ENCODE peak calls at places on chromosomes 7 and 10, in nine cellular contexts. One of them, this sample, is unnamed.

GRCh38 chr10:124990671-124991625 is 49.0 kb downstream of the ZRANB1 start:
- DNase-seq in cardiac muscle cell: no peak
- DNase-seq in prostate gland: no peak
- DNase-seq in lower lobe of right lung: no peak
- DNase-seq in sigmoid colon: no peak
- DNase-seq in heart right ventricle: no peak
- DNase-seq in MM.1S: no peak
- DNase-seq in H9: no peak
- DNase-seq in aorta: no peak
- DNase-seq in this sample: no peak

GRCh38 chr10:14022954-14023353 is 307.8 kb downstream of the FRMD4A start:
- DNase-seq in cardiac muscle cell: no peak
- DNase-seq in prostate gland: no peak
- DNase-seq in lower lobe of right lung: no peak
- DNase-seq in sigmoid colon: no peak
- DNase-seq in heart right ventricle: no peak
- DNase-seq in MM.1S: no peak
- DNase-seq in H9: no peak
- DNase-seq in aorta: no peak
- DNase-seq in this sample: no peak

GRCh38 chr10:97454330-97455036 is 8.5 kb downstream of the ZDHHC16 start:
- DNase-seq in cardiac muscle cell: peak; percentile 29
- DNase-seq in prostate gland: peak; percentile 70
- DNase-seq in lower lobe of right lung: no peak
- DNase-seq in sigmoid colon: no peak
- DNase-seq in heart right ventricle: peak; percentile 44
- DNase-seq in MM.1S: no peak
- DNase-seq in H9: no peak
- DNase-seq in aorta: no peak
- DNase-seq in this sample: peak; percentile 61

GRCh38 chr10:29692121-29692539 is 57.4 kb upstream of the SVIL start:
- DNase-seq in cardiac muscle cell: peak; percentile 19
- DNase-seq in prostate gland: no peak
- DNase-seq in lower lobe of right lung: no peak
- DNase-seq in sigmoid colon: no peak
- DNase-seq in heart right ventricle: no peak
- DNase-seq in MM.1S: no peak
- DNase-seq in H9: no peak
- DNase-seq in aorta: no peak
- DNase-seq in this sample: peak; percentile 48

GRCh38 chr10:124296121-124296812 is 122.5 kb downstream of the OAT start:
- DNase-seq in cardiac muscle cell: no peak
- DNase-seq in prostate gland: no peak
- DNase-seq in lower lobe of right lung: no peak
- DNase-seq in sigmoid colon: peak; percentile 44
- DNase-seq in heart right ventricle: no peak
- DNase-seq in MM.1S: no peak
- DNase-seq in H9: peak; percentile 40
- DNase-seq in aorta: no peak
- DNase-seq in this sample: no peak

GRCh38 chr7:80386686-80387085 is 125.2 kb downstream of the GNAT3 start:
- DNase-seq in cardiac muscle cell: no peak
- DNase-seq in prostate gland: no peak
- DNase-seq in lower lobe of right lung: no peak
- DNase-seq in sigmoid colon: no peak
- DNase-seq in heart right ventricle: no peak
- DNase-seq in MM.1S: no peak
- DNase-seq in H9: no peak
- DNase-seq in aorta: no peak
- DNase-seq in this sample: no peak

GRCh38 chr10:52074505-52074904 is 239.6 kb upstream of the DKK1 start:
- DNase-seq in cardiac muscle cell: no peak
- DNase-seq in prostate gland: no peak
- DNase-seq in lower lobe of right lung: no peak
- DNase-seq in sigmoid colon: no peak
- DNase-seq in heart right ventricle: no peak
- DNase-seq in MM.1S: no peak
- DNase-seq in H9: no peak
- DNase-seq in aorta: no peak
- DNase-seq in this sample: no peak

GRCh38 chr7:152663101-152663740 is 12.7 kb downstream of the XRCC2 start:
- DNase-seq in cardiac muscle cell: no peak
- DNase-seq in prostate gland: no peak
- DNase-seq in lower lobe of right lung: no peak
- DNase-seq in sigmoid colon: no peak
- DNase-seq in heart right ventricle: no peak
- DNase-seq in MM.1S: no peak
- DNase-seq in H9: no peak
- DNase-seq in aorta: no peak
- DNase-seq in this sample: no peak

GRCh38 chr10:1434202-1434601 is 303.1 kb downstream of the ADARB2 start:
- DNase-seq in cardiac muscle cell: no peak
- DNase-seq in prostate gland: no peak
- DNase-seq in lower lobe of right lung: no peak
- DNase-seq in sigmoid colon: no peak
- DNase-seq in heart right ventricle: no peak
- DNase-seq in MM.1S: no peak
- DNase-seq in H9: peak; percentile 55
- DNase-seq in aorta: no peak
- DNase-seq in this sample: no peak

GRCh38 chr7:41232086-41232485 is 470.8 kb downstream of the INHBA start:
- DNase-seq in cardiac muscle cell: no peak
- DNase-seq in prostate gland: no peak
- DNase-seq in lower lobe of right lung: no peak
- DNase-seq in sigmoid colon: no peak
- DNase-seq in heart right ventricle: no peak
- DNase-seq in MM.1S: no peak
- DNase-seq in H9: no peak
- DNase-seq in aorta: no peak
- DNase-seq in this sample: no peak

GRCh38 chr10:116613486-116613885 is 7.3 kb upstream of the PNLIPRP2 start:
- DNase-seq in cardiac muscle cell: no peak
- DNase-seq in prostate gland: no peak
- DNase-seq in lower lobe of right lung: no peak
- DNase-seq in sigmoid colon: no peak
- DNase-seq in heart right ventricle: no peak
- DNase-seq in MM.1S: no peak
- DNase-seq in H9: no peak
- DNase-seq in aorta: no peak
- DNase-seq in this sample: no peak

GRCh38 chr7:17488829-17489228 is 190.4 kb downstream of the AHR start:
- DNase-seq in cardiac muscle cell: no peak
- DNase-seq in prostate gland: no peak
- DNase-seq in lower lobe of right lung: no peak
- DNase-seq in sigmoid colon: no peak
- DNase-seq in heart right ventricle: no peak
- DNase-seq in MM.1S: no peak
- DNase-seq in H9: no peak
- DNase-seq in aorta: no peak
- DNase-seq in this sample: no peak

GRCh38 chr7:16422917-16423316 is 1.6 kb upstream of the CRPPA start:
- DNase-seq in cardiac muscle cell: no peak
- DNase-seq in prostate gland: no peak
- DNase-seq in lower lobe of right lung: no peak
- DNase-seq in sigmoid colon: no peak
- DNase-seq in heart right ventricle: no peak
- DNase-seq in MM.1S: no peak
- DNase-seq in H9: no peak
- DNase-seq in aorta: no peak
- DNase-seq in this sample: peak; percentile 5

GRCh38 chr10:7507887-7508726 is 97.3 kb upstream of the SFMBT2 start:
- DNase-seq in cardiac muscle cell: no peak
- DNase-seq in prostate gland: no peak
- DNase-seq in lower lobe of right lung: no peak
- DNase-seq in sigmoid colon: no peak
- DNase-seq in heart right ventricle: no peak
- DNase-seq in MM.1S: no peak
- DNase-seq in H9: no peak
- DNase-seq in aorta: no peak
- DNase-seq in this sample: no peak

GRCh38 chr7:1233328-1234048 is 816 bp downstream of the UNCX start:
- DNase-seq in cardiac muscle cell: no peak
- DNase-seq in prostate gland: no peak
- DNase-seq in lower lobe of right lung: no peak
- DNase-seq in sigmoid colon: no peak
- DNase-seq in heart right ventricle: no peak
- DNase-seq in MM.1S: no peak
- DNase-seq in H9: peak; percentile 56
- DNase-seq in aorta: peak; percentile 47
- DNase-seq in this sample: peak; percentile 14

GRCh38 chr7:1234049-1234691 is 1.5 kb downstream of the UNCX start:
- DNase-seq in cardiac muscle cell: no peak
- DNase-seq in prostate gland: no peak
- DNase-seq in lower lobe of right lung: no peak
- DNase-seq in sigmoid colon: no peak
- DNase-seq in heart right ventricle: no peak
- DNase-seq in MM.1S: no peak
- DNase-seq in H9: peak; percentile 24
- DNase-seq in aorta: peak; percentile 13
- DNase-seq in this sample: no peak

GRCh38 chr7:1231214-1232102 is 1.2 kb upstream of the UNCX start:
- DNase-seq in cardiac muscle cell: peak; percentile 18
- DNase-seq in prostate gland: no peak
- DNase-seq in lower lobe of right lung: no peak
- DNase-seq in sigmoid colon: no peak
- DNase-seq in heart right ventricle: no peak
- DNase-seq in MM.1S: no peak
- DNase-seq in H9: peak; percentile 71
- DNase-seq in aorta: no peak
- DNase-seq in this sample: no peak

GRCh38 chr7:1232103-1232466 is 587 bp upstream of the UNCX start:
- DNase-seq in cardiac muscle cell: no peak
- DNase-seq in prostate gland: no peak
- DNase-seq in lower lobe of right lung: no peak
- DNase-seq in sigmoid colon: no peak
- DNase-seq in heart right ventricle: no peak
- DNase-seq in MM.1S: no peak
- DNase-seq in H9: no peak
- DNase-seq in aorta: no peak
- DNase-seq in this sample: no peak

GRCh38 chr7:1232623-1233327 is at the start of gene UNCX:
- DNase-seq in cardiac muscle cell: no peak
- DNase-seq in prostate gland: no peak
- DNase-seq in lower lobe of right lung: no peak
- DNase-seq in sigmoid colon: no peak
- DNase-seq in heart right ventricle: no peak
- DNase-seq in MM.1S: no peak
- DNase-seq in H9: peak; percentile 70
- DNase-seq in aorta: peak; percentile 42
- DNase-seq in this sample: no peak
- H3K4me1 ChIP-seq in cardiac muscle cell: no peaks in the 10 kb centered on the region
- H3K4me1 ChIP-seq in prostate gland: no peaks in the 10 kb centered on the region
- H3K4me1 ChIP-seq in lower lobe of right lung: peaks cover 10% of the 10 kb centered on the region
- H3K4me1 ChIP-seq in sigmoid colon: no peaks in the 10 kb centered on the region
- H3K4me1 ChIP-seq in heart right ventricle: no peaks in the 10 kb centered on the region
- H3K4me1 ChIP-seq in MM.1S: no peaks in the 10 kb centered on the region
- H3K4me1 ChIP-seq in H9: peaks cover 2% of the 10 kb centered on the region
- H3K4me1 ChIP-seq in aorta: no peaks in the 10 kb centered on the region
- H3K4me1 ChIP-seq in this sample: peaks cover 19% of the 10 kb centered on the region

DNA sequence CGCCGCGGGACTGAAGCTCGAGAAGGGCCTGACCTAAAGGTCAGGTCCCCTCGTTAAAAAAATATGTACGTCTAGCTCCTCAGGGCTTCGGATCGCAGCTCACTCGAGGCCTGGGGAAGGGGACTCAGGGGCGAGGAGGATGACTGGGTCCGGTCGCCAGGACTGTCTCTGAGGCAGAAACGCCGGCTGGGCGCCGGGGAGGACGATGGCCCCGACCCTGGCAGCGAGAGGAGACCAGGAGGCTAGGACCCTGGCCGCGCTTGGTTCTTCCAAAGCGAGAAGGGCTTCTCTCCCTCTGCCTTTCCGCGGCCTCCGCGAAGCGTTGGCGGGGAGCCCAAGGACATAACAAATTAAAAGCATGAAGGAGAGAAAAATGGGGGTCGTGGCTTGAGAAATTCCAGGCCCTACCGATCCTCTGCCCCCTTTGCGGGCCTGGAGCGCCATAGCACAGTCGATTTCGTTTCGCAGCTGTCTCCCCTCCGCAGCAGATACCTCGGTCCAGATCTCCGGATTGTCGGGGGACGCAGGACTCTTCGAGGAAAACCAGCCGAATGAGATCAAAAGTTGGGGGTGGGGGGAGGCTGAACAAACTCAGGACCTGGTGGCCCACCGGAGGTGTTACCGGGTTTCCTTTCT is 3.1 kb downstream of the NKX2-3 start:
- DNase-seq in cardiac muscle cell: no peak
- DNase-seq in prostate gland: no peak
- DNase-seq in lower lobe of right lung: no peak
- DNase-seq in sigmoid colon: peak; percentile 72
- DNase-seq in heart right ventricle: no peak
- DNase-seq in MM.1S: no peak
- DNase-seq in H9: peak; percentile 49
- DNase-seq in aorta: no peak
- DNase-seq in this sample: no peak
- H3K27me3 ChIP-seq in cardiac muscle cell: peaks cover 100% of the 10 kb centered on the region
- H3K27me3 ChIP-seq in prostate gland: peaks cover 91% of the 10 kb centered on the region
- H3K27me3 ChIP-seq in lower lobe of right lung: peaks cover 99% of the 10 kb centered on the region
- H3K27me3 ChIP-seq in sigmoid colon: no peaks in the 10 kb centered on the region
- H3K27me3 ChIP-seq in heart right ventricle: peaks cover 60% of the 10 kb centered on the region
- H3K27me3 ChIP-seq in MM.1S: peaks cover 76% of the 10 kb centered on the region
- H3K27me3 ChIP-seq in H9: peaks cover 96% of the 10 kb centered on the region
- H3K27me3 ChIP-seq in aorta: peaks cover 2% of the 10 kb centered on the region
- H3K27me3 ChIP-seq in this sample: peaks cover 68% of the 10 kb centered on the region

DNA sequence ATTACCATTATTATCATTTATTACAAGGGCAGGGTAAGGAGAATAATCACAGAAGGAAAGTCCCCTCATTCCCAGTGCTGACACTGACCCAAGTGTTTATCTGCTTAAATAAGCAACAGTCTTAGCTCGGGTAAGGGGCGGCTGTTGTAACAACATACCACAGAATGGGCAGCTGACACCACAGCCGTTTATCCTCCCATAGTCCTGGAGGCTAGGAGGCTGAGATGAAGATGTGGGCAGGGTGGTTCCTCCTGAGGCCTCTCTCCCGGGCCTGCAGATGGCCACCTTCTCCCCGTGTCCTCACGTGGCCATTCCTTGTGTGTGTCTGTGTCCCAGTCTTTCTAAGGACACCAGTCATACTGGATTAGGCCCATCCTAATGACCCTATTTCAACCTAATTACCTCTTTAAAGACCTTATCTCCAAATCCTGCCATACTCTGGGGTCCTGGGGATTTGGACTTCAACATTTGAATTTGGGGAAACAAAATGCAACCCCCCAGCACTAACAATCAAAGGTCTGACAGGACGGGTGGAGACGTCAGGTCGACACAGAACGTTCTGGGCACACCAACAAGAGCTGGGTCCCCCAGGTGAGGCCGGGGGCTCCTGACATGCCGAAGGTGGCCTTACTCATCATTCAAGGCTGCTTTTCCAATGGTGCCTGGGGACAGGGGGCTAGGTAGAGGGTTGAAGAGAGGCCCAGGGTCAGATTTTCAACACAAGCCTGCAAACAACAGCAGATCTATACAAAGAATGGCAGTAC is 93.5 kb downstream of the TNS3 start:
- DNase-seq in cardiac muscle cell: no peak
- DNase-seq in prostate gland: no peak
- DNase-seq in lower lobe of right lung: no peak
- DNase-seq in sigmoid colon: peak; percentile 55
- DNase-seq in heart right ventricle: no peak
- DNase-seq in MM.1S: no peak
- DNase-seq in H9: no peak
- DNase-seq in aorta: peak; percentile 39
- DNase-seq in this sample: no peak
- H3K4me1 ChIP-seq in cardiac muscle cell: peaks cover 26% of the 10 kb centered on the region
- H3K4me1 ChIP-seq in prostate gland: no peaks in the 10 kb centered on the region
- H3K4me1 ChIP-seq in lower lobe of right lung: peaks cover 30% of the 10 kb centered on the region
- H3K4me1 ChIP-seq in sigmoid colon: no peaks in the 10 kb centered on the region
- H3K4me1 ChIP-seq in heart right ventricle: peaks cover 14% of the 10 kb centered on the region
- H3K4me1 ChIP-seq in MM.1S: peaks cover 19% of the 10 kb centered on the region
- H3K4me1 ChIP-seq in H9: peaks cover 3% of the 10 kb centered on the region
- H3K4me1 ChIP-seq in aorta: no peaks in the 10 kb centered on the region
- H3K4me1 ChIP-seq in this sample: peaks cover 7% of the 10 kb centered on the region

GRCh38 chr10:101121661-101122045 is 9.4 kb upstream of the TLX1 start:
- DNase-seq in cardiac muscle cell: no peak
- DNase-seq in prostate gland: no peak
- DNase-seq in lower lobe of right lung: no peak
- DNase-seq in sigmoid colon: no peak
- DNase-seq in heart right ventricle: no peak
- DNase-seq in MM.1S: no peak
- DNase-seq in H9: peak; percentile 31
- DNase-seq in aorta: no peak
- DNase-seq in this sample: no peak
- H3K27me3 ChIP-seq in cardiac muscle cell: peaks cover 100% of the 10 kb centered on the region
- H3K27me3 ChIP-seq in prostate gland: peaks cover 10% of the 10 kb centered on the region
- H3K27me3 ChIP-seq in lower lobe of right lung: peaks cover 79% of the 10 kb centered on the region
- H3K27me3 ChIP-seq in sigmoid colon: peaks cover 37% of the 10 kb centered on the region
- H3K27me3 ChIP-seq in heart right ventricle: peaks cover 40% of the 10 kb centered on the region
- H3K27me3 ChIP-seq in MM.1S: peaks cover 59% of the 10 kb centered on the region
- H3K27me3 ChIP-seq in H9: peaks cover 82% of the 10 kb centered on the region
- H3K27me3 ChIP-seq in aorta: no peaks in the 10 kb centered on the region
- H3K27me3 ChIP-seq in this sample: peaks cover 26% of the 10 kb centered on the region

This sample was measured in thyroid gland.